ENCODE peak calls at places on chromosomes 6 and 20, in nine cellular contexts. K is endothelial cell of umbilical vein, U is GM23338, A is HepG2, W is HCT116, X is upper lobe of left lung, C is stomach, M is SK-N-SH, S is breast epithelium. V is an unnamed sample.

GRCh38 chr6:116111552-116112528 is 11.2 kb downstream of the NT5DC1 start:
- DNase-seq in S (no peak), X (no peak), K (peak; percentile 46), W (peak; percentile 49), U (peak; percentile 84), A (peak; percentile 60), C (peak; percentile 37), M (peak; percentile 26), V (no peak)

GRCh38 chr6:165880721-165881120 is 217.7 kb upstream of the PDE10A start:
- DNase-seq in M (no peak), U (no peak), K (no peak), W (no peak), S (no peak), A (no peak), C (no peak), X (no peak), V (no peak)

GRCh38 chr6:168596316-168596715 is 155.3 kb downstream of the SMOC2 start:
- DNase-seq in C (no peak), U (no peak), A (no peak), M (no peak), S (no peak), X (no peak), W (no peak), K (no peak), V (peak; percentile 40)

GRCh38 chr20:20549699-20550098 is 162.7 kb downstream of the RALGAPA2 start:
- DNase-seq in A (peak; percentile 31), S (no peak), M (no peak), U (no peak), X (no peak), W (peak; percentile 71), C (no peak), K (no peak), V (no peak)

GRCh38 chr6:119347466-119348307 is 1.9 kb downstream of the MAN1A1 start:
- DNase-seq in U (peak; percentile 9), X (peak; percentile 87), W (no peak), S (no peak), C (peak; percentile 52), M (no peak), K (no peak), A (peak; percentile 96), V (peak; percentile 76)

GRCh38 chr6:3844097-3844463 is 5.1 kb upstream of the FAM50B start:
- DNase-seq in U (no peak), A (no peak), K (no peak), W (no peak), X (no peak), M (no peak), C (no peak), S (no peak), V (no peak)

GRCh38 chr6:26270903-26271639 is 93.9 kb upstream of the BTN3A2 start:
- DNase-seq in C (peak; percentile 53), U (peak; percentile 97), S (no peak), M (peak; percentile 87), A (no peak), K (peak; percentile 93), W (no peak), X (peak; percentile 43), V (peak; percentile 77)

GRCh38 chr6:73169633-73170032 is 55.7 kb downstream of the KHDC1L start:
- DNase-seq in M (no peak), A (no peak), X (no peak), K (no peak), S (no peak), U (no peak), C (no peak), W (no peak), V (no peak)

GRCh38 chr6:2103644-2104523 is 141.5 kb downstream of the GMDS start:
- DNase-seq in X (no peak), C (no peak), K (peak; percentile 84), M (peak; percentile 58), S (no peak), U (no peak), A (peak; percentile 43), W (peak; percentile 19), V (no peak)

GRCh38 chr6:150987371-150987828 is 121.9 kb downstream of the MTHFD1L start:
- DNase-seq in U (no peak), S (no peak), K (peak; percentile 24), W (no peak), C (no peak), A (no peak), X (no peak), M (no peak), V (no peak)

GRCh38 chr20:46400253-46400652 is 6.2 kb downstream of the ELMO2 start:
- DNase-seq in C (no peak), M (no peak), K (peak; percentile 40), X (peak; percentile 69), U (no peak), A (no peak), W (no peak), S (no peak), V (peak; percentile 72)

GRCh38 chr6:63899550-63899949 is 263.9 kb downstream of the PHF3 start:
- DNase-seq in W (no peak), U (no peak), M (no peak), K (no peak), X (no peak), S (no peak), A (no peak), C (no peak), V (no peak)

GRCh38 chr20:53943522-53944291 is 126.7 kb downstream of the BCAS1 start:
- DNase-seq in U (peak; percentile 50), W (no peak), K (peak; percentile 64), S (no peak), A (peak; percentile 34), C (no peak), X (no peak), M (peak; percentile 68), V (no peak)

GRCh38 chr6:54103485-54103884 is 7.8 kb upstream of the MLIP start:
- DNase-seq in U (no peak), A (no peak), S (no peak), C (no peak), K (no peak), X (no peak), M (no peak), W (no peak), V (no peak)

GRCh38 chr6:6543181-6543879 is 45.2 kb upstream of the LY86 start:
- DNase-seq in C (no peak), X (no peak), A (no peak), S (no peak), M (no peak), K (no peak), W (no peak), U (no peak), V (no peak)

GRCh38 chr20:8223096-8223870 is 91.2 kb downstream of the PLCB1 start:
- DNase-seq in U (no peak), C (no peak), A (peak; percentile 50), W (no peak), K (peak; percentile 71), X (no peak), M (no peak), S (no peak), V (no peak)

GRCh38 chr20:50260480-50261221 is 70.0 kb downstream of the CEBPB start:
- DNase-seq in C (no peak), K (no peak), A (no peak), X (peak; percentile 60), S (no peak), U (no peak), W (no peak), M (no peak), V (no peak)

GRCh38 chr20:50264534-50265145 is 74.0 kb downstream of the CEBPB start:
- DNase-seq in X (no peak), K (no peak), M (no peak), U (no peak), C (no peak), W (no peak), S (no peak), A (no peak), V (no peak)

GRCh38 chr20:50265245-50265946 is 74.8 kb downstream of the CEBPB start:
- DNase-seq in K (no peak), S (no peak), U (no peak), C (no peak), W (no peak), A (no peak), X (no peak), M (no peak), V (no peak)

GRCh38 chr20:50266293-50267040 is 75.8 kb downstream of the CEBPB start:
- DNase-seq in A (no peak), U (no peak), C (no peak), X (no peak), M (no peak), K (no peak), W (no peak), S (no peak), V (no peak)

GRCh38 chr20:50263831-50264230 is 73.2 kb downstream of the CEBPB start:
- DNase-seq in X (no peak), K (no peak), C (no peak), M (no peak), A (no peak), U (no peak), S (no peak), W (no peak), V (no peak)
- H3K4me1 ChIP-seq in X (peaks cover 26% of the 10 kb centered on the region), K (no peaks in the 10 kb centered on the region), C (peaks cover 46% of the 10 kb centered on the region), M (no peaks in the 10 kb centered on the region), A (peaks cover 76% of the 10 kb centered on the region), U (peaks cover 5% of the 10 kb centered on the region), S (peaks cover 26% of the 10 kb centered on the region), W (peaks cover 52% of the 10 kb centered on the region), V (peaks cover 23% of the 10 kb centered on the region)

DNA sequence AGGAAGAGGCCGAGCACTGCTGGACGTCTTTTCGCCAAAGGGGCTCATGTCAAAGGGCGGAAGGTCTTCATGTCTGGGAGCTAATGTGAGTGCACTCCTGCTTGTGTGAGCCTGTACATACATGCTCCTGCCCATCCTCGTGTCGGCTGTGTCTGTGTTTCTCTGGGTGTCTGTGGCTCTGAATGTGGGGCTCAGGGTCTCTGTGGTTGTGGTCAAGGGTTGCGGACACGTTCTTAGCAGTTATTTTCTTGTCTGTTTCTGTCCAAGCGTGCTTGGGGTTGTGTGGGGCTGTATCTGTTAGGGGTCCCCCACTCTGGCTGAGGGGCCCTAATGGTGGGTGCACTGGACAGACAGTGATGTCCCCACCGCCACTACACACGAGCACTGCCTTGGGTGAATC is 2.9 kb downstream of the AVP start:
- DNase-seq in M (no peak), C (no peak), X (no peak), K (no peak), S (no peak), A (no peak), U (no peak), W (no peak), V (no peak)
- TF ChIP-seq POLR2AphosphoS5 in M (no peak), C (no peak), X (no peak), K (no peak), S (no peak), A (no peak), U (no peak), W (no peak), V (no peak)

GRCh38 chr6:13383280-13384163 is 55.2 kb upstream of the TBC1D7 start:
- DNase-seq in A (peak; percentile 21), K (no peak), U (no peak), W (no peak), M (no peak), X (peak; percentile 68), S (no peak), C (no peak), V (no peak)
- H3K4me3 ChIP-seq in A (no peak overlapping the region), K (no peak overlapping the region), U (no peak overlapping the region), W (no peak overlapping the region), M (no peak overlapping the region), X (no peak overlapping the region), S (no peak overlapping the region), C (no peak overlapping the region), V (no peak overlapping the region)

GRCh38 chr6:111779660-111780059 is 93.6 kb downstream of the FYN start:
- DNase-seq in C (no peak), A (no peak), S (no peak), X (no peak), M (no peak), W (no peak), U (no peak), K (no peak), V (no peak)
- H3K4me1 ChIP-seq in C (peaks cover 68% of the 10 kb centered on the region), A (no peaks in the 10 kb centered on the region), S (no peaks in the 10 kb centered on the region), X (peaks cover 15% of the 10 kb centered on the region), M (peaks cover 20% of the 10 kb centered on the region), W (no peaks in the 10 kb centered on the region), U (peaks cover 15% of the 10 kb centered on the region), K (peaks cover 12% of the 10 kb centered on the region), V (no peaks in the 10 kb centered on the region)

V was measured in sigmoid colon.